ENCODE peak calls at places on chromosomes 13 and 19, in four cellular contexts. C, A, B and L are unnamed samples.

GRCh38 chr19:7978196-7978825 is 27.1 kb downstream of the ELAVL1 start:
- DNase-seq in C (no peak), A (no peak), B (no peak), L (no peak)

GRCh38 chr13:47250141-47250540 is 353.3 kb upstream of the HTR2A start:
- DNase-seq in C (no peak), A (no peak), B (no peak), L (no peak)

GRCh38 chr19:35712529-35712909 is 5.3 kb upstream of the KMT2B start:
- DNase-seq in C (no peak), A (no peak), B (no peak), L (no peak)

GRCh38 chr19:41238244-41238643 is 19.2 kb downstream of the AXL start:
- DNase-seq in C (no peak), A (no peak), B (no peak), L (no peak)

GRCh38 chr19:46634656-46635218 is 1.3 kb downstream of the GNG8 start:
- DNase-seq in C (no peak), A (no peak), B (no peak), L (no peak)

GRCh38 chr19:49114630-49115363 is 627 bp downstream of the LIN7B start:
- DNase-seq in C (peak; percentile 72), A (peak; percentile 50), B (no peak), L (no peak)

GRCh38 chr13:114108894-114109293 is 23.5 kb downstream of the RASA3 start:
- DNase-seq in C (no peak), A (no peak), B (no peak), L (no peak)

GRCh38 chr19:14059093-14059480 is 2.8 kb downstream of the PALM3 start:
- DNase-seq in C (peak; percentile 66), A (peak; percentile 61), B (no peak), L (no peak)

GRCh38 chr19:56124578-56124977 is 3.5 kb upstream of the ZNF787 start:
- DNase-seq in C (no peak), A (no peak), B (no peak), L (no peak)

GRCh38 chr13:71240906-71241305 is 626.1 kb downstream of the DACH1 start:
- DNase-seq in C (peak; percentile 35), A (no peak), B (no peak), L (no peak)

GRCh38 chr19:8866344-8866743 is 34.2 kb downstream of the MBD3L1 start:
- DNase-seq in C (no peak), A (no peak), B (no peak), L (no peak)

GRCh38 chr19:8611391-8611883 is 922 bp upstream of the ADAMTS10 start:
- DNase-seq in C (peak; percentile 52), A (no peak), B (no peak), L (no peak)

GRCh38 chr19:15240539-15240938 is 8.3 kb upstream of the EPHX3 start:
- DNase-seq in C (no peak), A (no peak), B (no peak), L (no peak)

GRCh38 chr13:31761951-31762350 is 22.6 kb downstream of the RXFP2 start:
- DNase-seq in C (no peak), A (no peak), B (no peak), L (no peak)

GRCh38 chr13:110702591-110703526 is 3.1 kb downstream of the CARS2 start:
- DNase-seq in C (peak; percentile 35), A (no peak), B (no peak), L (no peak)

GRCh38 chr19:53463263-53463662 is 4.3 kb upstream of the ZNF813 start:
- DNase-seq in C (peak; percentile 79), A (peak; percentile 63), B (no peak), L (no peak)

GRCh38 chr13:37597477-37597876 is 1.1 kb downstream of the POSTN start:
- DNase-seq in C (no peak), A (no peak), B (no peak), L (no peak)

GRCh38 chr19:8366961-8367326 is 3.0 kb downstream of the ANGPTL4 start:
- DNase-seq in C (no peak), A (peak; percentile 14), B (no peak), L (no peak)

GRCh38 chr13:110469597-110469996 is 91.9 kb downstream of the RAB20 start:
- DNase-seq in C (no peak), A (no peak), B (no peak), L (no peak)

GRCh38 chr19:51359294-51359693 is 6.9 kb downstream of the ETFB start:
- DNase-seq in C (no peak), A (no peak), B (no peak), L (no peak)

GRCh38 chr19:19113040-19113541 is 25.2 kb downstream of the TMEM161A start:
- DNase-seq in C (peak; percentile 62), A (peak; percentile 58), B (no peak), L (no peak)
- TF ChIP-seq ZBTB33 in C (no peak), A (no peak), B (no peak), L (no peak)

GRCh38 chr19:1467228-1467511 is 11.8 kb downstream of the C19orf25 start:
- DNase-seq in C (no peak), A (no peak), B (no peak), L (no peak)

GRCh38 chr19:1469936-1470863 is 8.8 kb downstream of the C19orf25 start:
- DNase-seq in C (no peak), A (peak; percentile 80), B (no peak), L (peak; percentile 42)

GRCh38 chr19:1469200-1469935 is 9.6 kb downstream of the C19orf25 start:
- DNase-seq in C (no peak), A (no peak), B (no peak), L (no peak)

GRCh38 chr19:1467512-1468273 is 11.3 kb downstream of the C19orf25 start:
- DNase-seq in C (no peak), A (no peak), B (no peak), L (no peak)

GRCh38 chr19:1468274-1469199 is 10.5 kb downstream of the C19orf25 start:
- DNase-seq in C (no peak), A (no peak), B (no peak), L (no peak)
- TF ChIP-seq ZBTB33 in C (no peak), A (no peak), B (no peak), L (no peak)

DNA sequence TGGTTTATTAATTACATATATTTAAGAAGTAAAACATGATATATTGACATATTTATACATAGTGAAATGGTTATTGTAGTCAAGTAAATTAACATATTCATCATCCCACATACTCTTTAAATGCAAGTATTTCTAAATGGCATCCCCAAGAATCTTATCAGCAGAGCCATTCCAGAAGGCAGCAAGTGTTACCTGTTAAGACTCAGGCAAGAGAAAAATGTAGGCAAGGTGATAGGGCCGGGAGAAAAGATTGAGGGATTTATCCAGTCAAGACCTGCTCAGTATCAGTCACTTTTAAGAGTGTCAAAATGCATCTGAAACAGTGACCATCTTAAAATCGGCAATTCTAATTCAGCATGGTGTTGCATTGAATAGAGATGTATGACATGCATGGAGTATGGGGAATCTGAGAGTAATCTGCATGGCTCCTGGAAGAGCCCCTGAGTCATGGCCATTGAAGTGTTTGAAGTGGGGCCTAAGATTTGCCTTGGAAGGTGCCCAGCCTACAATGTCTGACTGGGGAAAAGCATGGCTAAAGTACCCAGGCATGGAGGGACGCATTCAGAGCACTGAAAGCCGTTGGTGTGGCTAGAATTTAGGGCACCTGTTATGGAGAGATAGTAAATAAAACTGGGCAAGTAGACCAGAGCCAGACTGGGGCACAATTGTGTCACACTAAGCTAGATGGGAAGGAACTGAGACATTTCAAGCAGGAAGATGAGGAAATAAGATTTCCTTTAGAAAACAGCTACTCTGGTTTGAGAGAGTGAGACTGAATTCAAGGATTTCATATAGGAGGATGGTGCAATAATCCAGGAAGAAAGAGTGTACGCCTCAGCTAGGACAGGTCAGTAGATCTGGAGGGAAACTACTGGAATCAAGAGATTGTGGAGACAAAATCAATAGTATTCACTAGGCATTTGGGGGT is 25.0 kb upstream of the C1QTNF9B start:
- DNase-seq in C (no peak), A (no peak), B (no peak), L (no peak)
- TF ChIP-seq ZBTB33 in C (no peak), A (no peak), B (no peak), L (no peak)

DNA sequence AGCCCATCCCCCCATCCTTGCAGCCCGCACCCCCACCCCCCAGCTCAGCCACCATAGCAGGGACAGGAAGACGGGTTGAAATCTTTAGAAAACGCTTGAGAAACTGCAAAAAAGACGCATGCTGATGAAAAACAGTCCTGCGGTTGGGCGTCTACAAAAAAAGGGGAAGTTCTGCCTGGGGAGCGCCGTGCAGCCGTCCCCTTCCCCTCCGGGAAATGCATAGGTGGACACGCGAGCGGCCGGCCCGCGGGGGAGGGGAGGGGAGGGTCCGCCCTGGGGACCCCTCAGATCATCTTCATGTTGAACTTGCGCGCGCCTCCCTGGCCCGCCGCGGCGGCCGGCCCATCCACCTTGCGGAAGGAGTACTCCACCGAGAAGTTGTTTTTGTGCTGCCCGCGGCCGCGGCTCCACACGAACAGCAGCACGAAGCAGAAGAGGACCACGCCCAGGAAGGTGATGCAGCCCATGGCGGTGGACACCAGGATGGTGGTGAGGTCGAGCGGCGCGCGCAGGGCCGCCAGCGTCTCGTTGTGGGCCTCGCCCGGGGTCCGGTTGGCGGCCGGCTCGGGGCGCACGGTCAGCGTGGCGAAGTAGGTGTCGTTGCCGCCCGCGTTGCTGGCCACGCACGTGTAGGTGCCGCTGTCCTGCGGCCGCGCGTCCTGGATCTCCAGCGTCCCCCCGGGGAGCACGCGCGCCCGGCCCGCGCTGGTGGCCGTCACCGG is 7.9 kb upstream of the PEAK3 start:
- DNase-seq in C (no peak), A (peak; percentile 53), B (peak; percentile 48), L (no peak)
- TF ChIP-seq ZBTB33 in C (no peak), A (no peak), B (no peak), L (no peak)

GRCh38 chr19:58056861-58057260 is 2.2 kb upstream of the ZNF135 start:
- DNase-seq in C (no peak), A (no peak), B (no peak), L (no peak)

GRCh38 chr19:58059003-58059671 is at the start of gene ZNF135:
- DNase-seq in C (peak; percentile 90), A (no peak), B (no peak), L (no peak)

GRCh38 chr19:58058428-58058827 is 654 bp upstream of the ZNF135 start:
- DNase-seq in C (no peak), A (no peak), B (no peak), L (no peak)

GRCh38 chr19:58060231-58060630 is 1.1 kb downstream of the ZNF135 start:
- DNase-seq in C (no peak), A (no peak), B (no peak), L (no peak)

DNA sequence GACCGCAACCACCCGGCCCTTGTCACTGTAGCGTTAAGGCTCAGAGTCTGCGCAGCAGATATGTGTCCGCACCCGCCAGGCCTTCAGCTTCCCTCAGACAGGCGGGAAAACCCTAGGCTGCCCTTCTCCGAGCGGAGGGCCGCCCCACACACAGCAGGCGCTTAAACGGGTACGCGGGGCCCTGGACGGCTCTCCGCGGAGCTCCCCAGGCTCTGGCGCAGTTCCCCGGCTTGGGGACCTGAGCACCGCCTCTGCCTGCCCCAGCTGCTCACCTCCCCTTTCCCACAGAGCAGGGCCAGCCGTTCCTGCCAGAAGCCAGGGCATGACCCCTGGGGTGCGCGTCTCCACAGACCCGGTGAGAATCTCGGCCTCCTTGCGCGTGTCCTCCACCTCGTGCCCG is 599 bp downstream of the ZNF135 start:
- DNase-seq in C (no peak), A (no peak), B (no peak), L (no peak)
- TF ChIP-seq ZBTB33 in C (no peak), A (no peak), B (no peak), L (no peak)

DNA sequence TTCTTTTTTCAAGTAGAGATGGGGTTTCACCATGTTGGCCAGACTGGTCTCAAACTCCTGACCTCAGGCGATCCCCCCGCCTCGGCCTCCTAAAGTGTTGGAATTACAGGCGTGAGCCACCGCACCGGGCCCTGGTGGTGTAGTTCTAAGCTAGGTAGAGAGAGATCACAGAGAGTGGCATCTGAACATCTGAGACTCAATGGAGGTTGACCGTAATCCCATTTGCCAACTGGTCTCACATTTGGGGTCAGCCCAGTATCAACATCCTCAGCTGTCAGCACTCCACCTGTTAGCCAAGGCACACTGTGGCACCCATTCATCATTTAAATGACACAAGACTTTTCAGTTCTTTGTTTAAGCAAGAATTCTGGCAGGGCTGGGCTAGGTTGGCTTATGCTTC is 8.1 kb downstream of the SELENOW start:
- DNase-seq in C (no peak), A (no peak), B (no peak), L (no peak)
- TF ChIP-seq ZBTB33 in C (no peak), A (no peak), B (no peak), L (no peak)

GRCh38 chr13:97953376-97953970 is at the start of gene IPO5:
- DNase-seq in C (no peak), A (no peak), B (no peak), L (no peak)
- TF ChIP-seq ZBTB33 in C (no peak), A (no peak), B (no peak), L (no peak)